ENCODE peak calls at places on chromosome 13, in ten cellular contexts. S is IMR-90; N is mucosa of descending colon; H is nephron progenitor cell; P is GF-D8; L is transverse colon; E is stimulated activated naive CD4-positive, alpha-beta T cell treated with Interleukin-2 at 50 U/mL for 16 hours; Q is iris pigment epithelial cell; U is fibroblast of mammary gland; R is stimulated activated CD4-positive, alpha-beta T cell treated with anti-CD3 and anti-CD28 coated beads, Interleukin-2, amount 100 ng/mL, for 24 hours. T is an unnamed sample.

GRCh38 chr13:85503797-85504196 is 295.4 kb downstream of the SLITRK6 start:
- DNase-seq in S (peak; percentile 65), N (no peak), H (no peak), P (no peak), L (no peak), E (no peak), Q (peak; percentile 62), U (peak; percentile 8), R (no peak), T (no peak)

GRCh38 chr13:36282818-36283432 is 14.7 kb downstream of the CCDC169 start:
- DNase-seq in S (peak; percentile 57), N (no peak), H (no peak), P (no peak), L (no peak), E (no peak), Q (peak; percentile 42), U (peak; percentile 62), R (no peak), T (peak; percentile 17)

GRCh38 chr13:22110368-22110767 is 439.5 kb downstream of the FGF9 start:
- DNase-seq in S (no peak), N (no peak), H (no peak), P (no peak), L (no peak), E (no peak), Q (no peak), U (no peak), R (no peak), T (no peak)

GRCh38 chr13:112202266-112202665 is 135.3 kb downstream of the SOX1 start:
- DNase-seq in S (no peak), N (no peak), H (no peak), P (no peak), L (no peak), E (no peak), Q (no peak), U (no peak), R (no peak), T (no peak)

GRCh38 chr13:31755803-31756212 is 16.5 kb downstream of the RXFP2 start:
- DNase-seq in S (peak; percentile 87), N (no peak), H (no peak), P (no peak), L (no peak), E (no peak), Q (peak; percentile 34), U (peak; percentile 96), R (no peak), T (no peak)

GRCh38 chr13:28268800-28269223 is 130.5 kb downstream of the PAN3 start:
- DNase-seq in S (no peak), N (no peak), H (no peak), P (peak; percentile 89), L (no peak), E (no peak), Q (no peak), U (no peak), R (no peak), T (peak; percentile 28)

GRCh38 chr13:75870397-75870801 is 234.3 kb downstream of the LMO7 start:
- DNase-seq in S (peak; percentile 20), N (no peak), H (no peak), P (no peak), L (no peak), E (no peak), Q (peak; percentile 31), U (peak; percentile 30), R (no peak), T (peak; percentile 22)

GRCh38 chr13:45518525-45519235 is 53.9 kb downstream of the COG3 start:
- DNase-seq in S (peak; percentile 90), N (no peak), H (no peak), P (no peak), L (no peak), E (no peak), Q (peak; percentile 72), U (peak; percentile 71), R (no peak), T (no peak)

GRCh38 chr13:52862358-52863206 is 14.1 kb upstream of the PCDH8 start:
- DNase-seq in S (no peak), N (peak; percentile 55), H (peak; percentile 66), P (no peak), L (peak; percentile 44), E (no peak), Q (no peak), U (no peak), R (no peak), T (no peak)

GRCh38 chr13:27806744-27807387 is 14.6 kb downstream of the GSX1 start:
- DNase-seq in S (no peak), N (no peak), H (no peak), P (no peak), L (no peak), E (no peak), Q (no peak), U (no peak), R (no peak), T (no peak)

GRCh38 chr13:101258071-101258470 is 158.2 kb downstream of the NALCN start:
- DNase-seq in S (peak; percentile 86), N (no peak), H (peak; percentile 38), P (peak; percentile 57), L (no peak), E (peak; percentile 43), Q (peak; percentile 89), U (peak; percentile 92), R (peak; percentile 32), T (no peak)

GRCh38 chr13:45807520-45808099 is 43.9 kb downstream of the SIAH3 start:
- DNase-seq in S (peak; percentile 17), N (no peak), H (no peak), P (peak; percentile 36), L (no peak), E (no peak), Q (peak; percentile 39), U (peak; percentile 60), R (no peak), T (peak; percentile 19)

GRCh38 chr13:32232263-32232662 is 82.9 kb downstream of the ZAR1L start:
- DNase-seq in S (no peak), N (no peak), H (no peak), P (no peak), L (no peak), E (no peak), Q (no peak), U (no peak), R (no peak), T (no peak)

GRCh38 chr13:43797869-43798268 is 11.1 kb upstream of the ENOX1 start:
- DNase-seq in S (peak; percentile 11), N (no peak), H (no peak), P (no peak), L (no peak), E (no peak), Q (peak; percentile 9), U (peak; percentile 31), R (no peak), T (no peak)

GRCh38 chr13:35888327-35888940 is 242.7 kb downstream of the DCLK1 start:
- DNase-seq in S (peak; percentile 18), N (no peak), H (no peak), P (no peak), L (no peak), E (no peak), Q (no peak), U (peak; percentile 59), R (no peak), T (no peak)

GRCh38 chr13:57044910-57045309 is 95.8 kb upstream of the PRR20A start:
- DNase-seq in S (no peak), N (no peak), H (no peak), P (no peak), L (no peak), E (no peak), Q (no peak), U (no peak), R (no peak), T (no peak)

GRCh38 chr13:98129059-98129741 is 13.7 kb upstream of the FARP1 start:
- DNase-seq in S (peak; percentile 77), N (no peak), H (no peak), P (no peak), L (no peak), E (no peak), Q (peak; percentile 51), U (peak; percentile 84), R (no peak), T (no peak)

GRCh38 chr13:43546260-43546659 is 240.5 kb downstream of the ENOX1 start:
- DNase-seq in S (no peak), N (no peak), H (peak; percentile 27), P (no peak), L (no peak), E (no peak), Q (no peak), U (peak; percentile 46), R (no peak), T (no peak)

T was measured in B cell.